ENCODE peak calls at places on chromosomes 13 and 19, in six cellular contexts. One of them, this sample, is unnamed.

GRCh38 chr19:13597625-13598024 is 91.3 kb upstream of the CACNA1A start:
- DNase-seq in fibroblast of lung: peak
- DNase-seq in lower lobe of right lung: no peak
- DNase-seq in H9: peak
- DNase-seq in CD8-positive, alpha-beta T cell: peak
- DNase-seq in substantia nigra: peak
- DNase-seq in this sample: no peak

GRCh38 chr13:26923824-26924605 is 163.4 kb upstream of the GPR12 start:
- DNase-seq in CD8-positive, alpha-beta T cell: no peak
- DNase-seq in lower lobe of right lung: no peak
- DNase-seq in substantia nigra: no peak
- DNase-seq in H9: no peak
- DNase-seq in fibroblast of lung: peak
- DNase-seq in this sample: no peak

GRCh38 chr13:24039621-24040475 is 120.7 kb upstream of the SPATA13 start:
- DNase-seq in CD8-positive, alpha-beta T cell: no peak
- DNase-seq in lower lobe of right lung: no peak
- DNase-seq in substantia nigra: no peak
- DNase-seq in H9: no peak
- DNase-seq in fibroblast of lung: no peak
- DNase-seq in this sample: no peak

GRCh38 chr13:46295531-46296464 is 84.1 kb downstream of the LRRC63 start:
- DNase-seq in CD8-positive, alpha-beta T cell: peak
- DNase-seq in H9: no peak
- DNase-seq in lower lobe of right lung: peak
- DNase-seq in substantia nigra: no peak
- DNase-seq in fibroblast of lung: peak
- DNase-seq in this sample: peak

GRCh38 chr13:45473627-45474026 is 8.9 kb downstream of the COG3 start:
- DNase-seq in H9: peak
- DNase-seq in lower lobe of right lung: no peak
- DNase-seq in fibroblast of lung: no peak
- DNase-seq in substantia nigra: no peak
- DNase-seq in CD8-positive, alpha-beta T cell: no peak
- DNase-seq in this sample: no peak

GRCh38 chr19:28960586-28960985 is 252.4 kb downstream of the UQCRFS1 start:
- DNase-seq in CD8-positive, alpha-beta T cell: no peak
- DNase-seq in H9: no peak
- DNase-seq in fibroblast of lung: no peak
- DNase-seq in lower lobe of right lung: no peak
- DNase-seq in substantia nigra: no peak
- DNase-seq in this sample: no peak

GRCh38 chr19:52638601-52639000 is 446 bp upstream of the ZNF83 start:
- DNase-seq in CD8-positive, alpha-beta T cell: no peak
- DNase-seq in fibroblast of lung: peak
- DNase-seq in lower lobe of right lung: peak
- DNase-seq in H9: no peak
- DNase-seq in substantia nigra: no peak
- DNase-seq in this sample: peak

GRCh38 chr13:26449063-26449848 is 108.2 kb upstream of the WASF3 start:
- DNase-seq in CD8-positive, alpha-beta T cell: no peak
- DNase-seq in lower lobe of right lung: no peak
- DNase-seq in H9: no peak
- DNase-seq in substantia nigra: no peak
- DNase-seq in fibroblast of lung: peak
- DNase-seq in this sample: no peak

GRCh38 chr19:44718441-44719261 is 19.7 kb downstream of the CEACAM16 start:
- DNase-seq in fibroblast of lung: peak
- DNase-seq in H9: peak
- DNase-seq in substantia nigra: peak
- DNase-seq in lower lobe of right lung: peak
- DNase-seq in CD8-positive, alpha-beta T cell: no peak
- DNase-seq in this sample: no peak

GRCh38 chr13:78187781-78188180 is 269.1 kb upstream of the EDNRB start:
- DNase-seq in H9: no peak
- DNase-seq in CD8-positive, alpha-beta T cell: no peak
- DNase-seq in lower lobe of right lung: no peak
- DNase-seq in fibroblast of lung: no peak
- DNase-seq in substantia nigra: no peak
- DNase-seq in this sample: no peak

GRCh38 chr19:17655751-17656480 is 32.2 kb downstream of the UNC13A start:
- DNase-seq in fibroblast of lung: no peak
- DNase-seq in CD8-positive, alpha-beta T cell: no peak
- DNase-seq in substantia nigra: no peak
- DNase-seq in lower lobe of right lung: no peak
- DNase-seq in H9: no peak
- DNase-seq in this sample: no peak

GRCh38 chr19:41706741-41707501 is 1.5 kb upstream of the CEACAM5 start:
- DNase-seq in lower lobe of right lung: peak
- DNase-seq in substantia nigra: no peak
- DNase-seq in fibroblast of lung: no peak
- DNase-seq in H9: peak
- DNase-seq in CD8-positive, alpha-beta T cell: peak
- DNase-seq in this sample: peak

GRCh38 chr13:66014757-66015156 is 1215.4 kb downstream of the PCDH9 start:
- DNase-seq in CD8-positive, alpha-beta T cell: no peak
- DNase-seq in substantia nigra: no peak
- DNase-seq in fibroblast of lung: no peak
- DNase-seq in H9: no peak
- DNase-seq in lower lobe of right lung: no peak
- DNase-seq in this sample: no peak

GRCh38 chr13:109647046-109647445 is 139.3 kb downstream of the IRS2 start:
- DNase-seq in H9: no peak
- DNase-seq in fibroblast of lung: peak
- DNase-seq in CD8-positive, alpha-beta T cell: no peak
- DNase-seq in substantia nigra: no peak
- DNase-seq in lower lobe of right lung: no peak
- DNase-seq in this sample: no peak

GRCh38 chr19:55085923-55086715 is 10.4 kb downstream of the EPS8L1 start:
- DNase-seq in substantia nigra: no peak
- DNase-seq in H9: no peak
- DNase-seq in fibroblast of lung: no peak
- DNase-seq in CD8-positive, alpha-beta T cell: no peak
- DNase-seq in lower lobe of right lung: no peak
- DNase-seq in this sample: no peak

GRCh38 chr19:21483589-21484170 is 21.7 kb upstream of the ZNF429 start:
- DNase-seq in substantia nigra: no peak
- DNase-seq in CD8-positive, alpha-beta T cell: peak
- DNase-seq in H9: peak
- DNase-seq in fibroblast of lung: no peak
- DNase-seq in lower lobe of right lung: peak
- DNase-seq in this sample: peak

DNA sequence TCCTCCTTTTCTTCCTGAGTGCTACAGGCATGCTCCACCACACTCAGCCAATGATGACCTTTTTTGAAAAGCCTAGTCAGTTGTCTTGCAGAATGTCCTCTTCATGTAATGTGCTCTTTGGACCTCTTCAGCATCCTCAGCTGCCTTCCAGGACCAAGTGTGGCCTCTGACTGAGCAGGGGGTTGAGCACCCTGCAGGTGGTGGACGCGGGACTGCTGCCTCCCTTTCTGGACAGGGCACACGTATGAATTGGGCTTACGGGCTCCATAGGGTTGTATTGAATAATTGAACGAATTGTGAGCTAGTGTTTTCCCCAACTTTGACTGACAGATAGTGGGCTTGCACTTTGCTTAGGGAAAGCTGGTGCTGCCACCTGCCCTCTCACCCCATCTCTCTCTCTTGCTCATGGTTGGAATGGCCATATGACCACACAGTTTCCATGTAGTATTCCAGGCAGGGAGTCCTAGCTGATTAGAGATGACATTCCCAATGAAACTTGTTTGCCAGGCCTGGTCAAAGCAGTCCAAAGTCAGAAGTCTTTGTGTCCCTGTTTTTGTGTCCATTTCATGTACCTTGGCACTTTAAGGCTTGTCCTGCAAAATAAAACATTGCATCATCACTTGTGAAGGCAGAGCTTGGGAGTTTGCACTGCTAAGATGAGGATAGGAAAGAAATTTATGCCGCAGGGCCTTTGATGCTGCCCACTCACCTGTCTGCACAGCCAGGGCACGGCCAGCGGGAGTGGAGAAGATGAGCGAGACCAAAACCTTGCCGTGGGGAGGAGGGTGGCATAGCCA is 76.3 kb upstream of the NPAS1 start:
- DNase-seq in H9: no peak
- DNase-seq in CD8-positive, alpha-beta T cell: no peak
- DNase-seq in substantia nigra: no peak
- DNase-seq in lower lobe of right lung: no peak
- DNase-seq in fibroblast of lung: no peak
- DNase-seq in this sample: no peak
- H3K27ac ChIP-seq in H9: no peak
- H3K27ac ChIP-seq in CD8-positive, alpha-beta T cell: no peak
- H3K27ac ChIP-seq in substantia nigra: peak
- H3K27ac ChIP-seq in lower lobe of right lung: no peak
- H3K27ac ChIP-seq in fibroblast of lung: no peak
- H3K27ac ChIP-seq in this sample: no peak

GRCh38 chr13:38693168-38693567 is 6.3 kb downstream of the FREM2 start:
- DNase-seq in CD8-positive, alpha-beta T cell: no peak
- DNase-seq in substantia nigra: no peak
- DNase-seq in fibroblast of lung: no peak
- DNase-seq in lower lobe of right lung: no peak
- DNase-seq in H9: no peak
- DNase-seq in this sample: no peak
- H3K27ac ChIP-seq in CD8-positive, alpha-beta T cell: no peak
- H3K27ac ChIP-seq in substantia nigra: no peak
- H3K27ac ChIP-seq in fibroblast of lung: no peak
- H3K27ac ChIP-seq in lower lobe of right lung: no peak
- H3K27ac ChIP-seq in H9: no peak
- H3K27ac ChIP-seq in this sample: peak

GRCh38 chr19:57362419-57362818 is 932 bp upstream of the TRAPPC2B start:
- DNase-seq in lower lobe of right lung: no peak
- DNase-seq in CD8-positive, alpha-beta T cell: no peak
- DNase-seq in H9: no peak
- DNase-seq in substantia nigra: no peak
- DNase-seq in fibroblast of lung: no peak
- DNase-seq in this sample: no peak

GRCh38 chr19:57363734-57364181 is 407 bp downstream of the TRAPPC2B start:
- DNase-seq in CD8-positive, alpha-beta T cell: no peak
- DNase-seq in substantia nigra: no peak
- DNase-seq in fibroblast of lung: peak
- DNase-seq in lower lobe of right lung: no peak
- DNase-seq in H9: no peak
- DNase-seq in this sample: no peak

GRCh38 chr19:57359300-57359699 is 4.1 kb upstream of the TRAPPC2B start:
- DNase-seq in CD8-positive, alpha-beta T cell: no peak
- DNase-seq in substantia nigra: no peak
- DNase-seq in fibroblast of lung: no peak
- DNase-seq in lower lobe of right lung: no peak
- DNase-seq in H9: no peak
- DNase-seq in this sample: no peak

GRCh38 chr19:57357406-57357805 is 5.9 kb upstream of the TRAPPC2B start:
- DNase-seq in substantia nigra: no peak
- DNase-seq in fibroblast of lung: no peak
- DNase-seq in lower lobe of right lung: no peak
- DNase-seq in CD8-positive, alpha-beta T cell: no peak
- DNase-seq in H9: no peak
- DNase-seq in this sample: no peak

GRCh38 chr19:57362997-57363705 is at the start of the genes TRAPPC2B and ZNF547:
- DNase-seq in substantia nigra: peak
- DNase-seq in CD8-positive, alpha-beta T cell: peak
- DNase-seq in fibroblast of lung: peak
- DNase-seq in lower lobe of right lung: peak
- DNase-seq in H9: peak
- DNase-seq in this sample: peak
- H3K27ac ChIP-seq in substantia nigra: peak
- H3K27ac ChIP-seq in CD8-positive, alpha-beta T cell: peak
- H3K27ac ChIP-seq in fibroblast of lung: peak
- H3K27ac ChIP-seq in lower lobe of right lung: peak
- H3K27ac ChIP-seq in H9: peak
- H3K27ac ChIP-seq in this sample: peak

GRCh38 chr19:5717215-5717614 is 2.7 kb downstream of the LONP1 start:
- DNase-seq in substantia nigra: no peak
- DNase-seq in fibroblast of lung: no peak
- DNase-seq in lower lobe of right lung: no peak
- DNase-seq in CD8-positive, alpha-beta T cell: no peak
- DNase-seq in H9: no peak
- DNase-seq in this sample: no peak
- H3K27ac ChIP-seq in substantia nigra: no peak
- H3K27ac ChIP-seq in fibroblast of lung: peak
- H3K27ac ChIP-seq in lower lobe of right lung: no peak
- H3K27ac ChIP-seq in CD8-positive, alpha-beta T cell: no peak
- H3K27ac ChIP-seq in H9: no peak
- H3K27ac ChIP-seq in this sample: no peak

DNA sequence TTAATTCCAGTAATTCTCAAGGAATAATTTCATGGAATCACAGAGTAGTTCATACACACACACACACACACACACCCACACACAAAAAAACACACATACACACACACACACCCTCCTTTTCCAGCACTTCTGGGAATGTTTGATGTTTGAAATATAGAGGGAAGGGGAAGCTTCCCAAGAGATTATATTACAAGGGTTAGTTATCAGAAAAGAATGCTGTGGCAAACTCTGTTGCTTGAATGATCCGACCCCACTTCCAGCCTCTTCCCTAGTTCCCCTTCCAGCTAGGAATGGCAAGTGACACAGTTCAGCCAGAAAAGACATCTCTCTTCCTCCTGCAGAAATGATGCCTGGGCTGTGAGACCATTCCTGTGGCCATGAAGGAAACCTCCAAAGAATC is 49.9 kb downstream of the KCTD12 start:
- DNase-seq in CD8-positive, alpha-beta T cell: no peak
- DNase-seq in H9: no peak
- DNase-seq in lower lobe of right lung: no peak
- DNase-seq in substantia nigra: no peak
- DNase-seq in fibroblast of lung: peak
- DNase-seq in this sample: no peak
- H3K27ac ChIP-seq in CD8-positive, alpha-beta T cell: no peak
- H3K27ac ChIP-seq in H9: no peak
- H3K27ac ChIP-seq in lower lobe of right lung: no peak
- H3K27ac ChIP-seq in substantia nigra: no peak
- H3K27ac ChIP-seq in fibroblast of lung: no peak
- H3K27ac ChIP-seq in this sample: no peak